ENCODE peak calls at places on chromosome 15, in five cellular contexts. R, X, M, T and O are unnamed samples.

GRCh38 chr15:58551764-58552504 is 120.1 kb downstream of the LIPC start:
- DNase-seq in T (no peak), R (peak), X (no peak), M (peak), O (no peak)

GRCh38 chr15:83446904-83447708 is at the start of gene SH3GL3:
- DNase-seq in M (peak), T (no peak), X (peak), R (peak), O (peak)

GRCh38 chr15:89112341-89112971 is 24.2 kb downstream of the ABHD2 start:
- DNase-seq in T (no peak), R (no peak), M (peak), X (no peak), O (no peak)

GRCh38 chr15:81511160-81511559 is 137.1 kb upstream of the TMC3 start:
- DNase-seq in R (peak), X (no peak), T (no peak), M (peak), O (no peak)

GRCh38 chr15:35479423-35479822 is 66.5 kb downstream of the DPH6 start:
- DNase-seq in M (no peak), X (no peak), R (peak), T (no peak), O (no peak)

GRCh38 chr15:25903024-25903581 is 40.0 kb upstream of the ATP10A start:
- DNase-seq in M (peak), X (no peak), R (peak), T (no peak), O (no peak)

GRCh38 chr15:81052046-81052445 is 51.3 kb downstream of the TLNRD1 start:
- DNase-seq in R (no peak), M (no peak), X (no peak), T (no peak), O (no peak)

GRCh38 chr15:68389936-68390790 is 41.8 kb downstream of the ITGA11 start:
- DNase-seq in X (no peak), T (no peak), M (peak), R (peak), O (no peak)

GRCh38 chr15:35746121-35746520 is 200.2 kb upstream of the DPH6 start:
- DNase-seq in M (peak), T (no peak), X (no peak), R (peak), O (no peak)

GRCh38 chr15:69388259-69388658 is 25.9 kb upstream of the KIF23 start:
- DNase-seq in T (no peak), M (no peak), X (no peak), R (peak), O (no peak)

GRCh38 chr15:70528270-70528706 is 235.1 kb downstream of the UACA start:
- DNase-seq in M (peak), T (peak), X (no peak), R (no peak), O (no peak)

GRCh38 chr15:92941668-92942067 is 41.5 kb downstream of the CHD2 start:
- DNase-seq in M (no peak), T (no peak), R (no peak), X (no peak), O (no peak)

GRCh38 chr15:85757073-85757938 is 37.4 kb downstream of the KLHL25 start:
- DNase-seq in X (no peak), T (no peak), M (no peak), R (no peak), O (no peak)

GRCh38 chr15:51444807-51445206 is 103.4 kb downstream of the GLDN start:
- DNase-seq in M (no peak), R (no peak), X (no peak), T (no peak), O (no peak)

GRCh38 chr15:56619881-56620280 is 113.4 kb downstream of the ZNF280D start:
- DNase-seq in M (no peak), X (no peak), T (no peak), R (no peak), O (no peak)

GRCh38 chr15:25176991-25177954 is 222.5 kb downstream of the SNRPN start:
- DNase-seq in R (no peak), T (no peak), M (no peak), X (peak), O (peak)

GRCh38 chr15:77526582-77527163 is 106.0 kb downstream of the HMG20A start:
- DNase-seq in R (no peak), X (no peak), M (no peak), T (no peak), O (no peak)

GRCh38 chr15:83292317-83292716 is 7.9 kb upstream of the BNC1 start:
- DNase-seq in M (peak), X (no peak), T (no peak), R (peak), O (no peak)

GRCh38 chr15:68658151-68658550 is 79.4 kb downstream of the CORO2B start:
- DNase-seq in R (no peak), M (no peak), X (no peak), T (no peak), O (peak)

GRCh38 chr15:94322141-94322540 is 90.8 kb downstream of the MCTP2 start:
- DNase-seq in R (no peak), M (peak), X (no peak), T (no peak), O (no peak)

GRCh38 chr15:95522533-95522932 is 808.0 kb upstream of the NR2F2 start:
- DNase-seq in T (no peak), X (no peak), M (peak), R (no peak), O (no peak)

GRCh38 chr15:35054380-35054779 is 30.7 kb downstream of the NANOGP8 start:
- DNase-seq in T (no peak), R (peak), X (no peak), M (no peak), O (no peak)

GRCh38 chr15:51846463-51847230 is 17.2 kb downstream of the TMOD3 start:
- DNase-seq in T (no peak), X (no peak), R (peak), M (peak), O (no peak)

GRCh38 chr15:38072507-38073277 is 138.3 kb downstream of the TMCO5A start:
- DNase-seq in X (no peak), T (peak), M (peak), R (peak), O (peak)

GRCh38 chr15:66153549-66154415 is 99.8 kb downstream of the MEGF11 start:
- DNase-seq in R (no peak), M (no peak), X (no peak), T (no peak), O (no peak)

GRCh38 chr15:64485796-64486195 is 25.4 kb downstream of the ZNF609 start:
- DNase-seq in R (no peak), T (no peak), M (no peak), X (no peak), O (no peak)

GRCh38 chr15:78148392-78149067 is 632 bp upstream of the IDH3A start:
- DNase-seq in T (no peak), M (peak), X (no peak), R (no peak), O (no peak)

GRCh38 chr15:71436854-71437253 is 321.6 kb downstream of the THSD4 start:
- DNase-seq in X (no peak), M (no peak), R (no peak), T (no peak), O (no peak)

GRCh38 chr15:39599871-39600270 is 19.0 kb downstream of the THBS1 start:
- DNase-seq in M (peak), T (no peak), R (peak), X (no peak), O (no peak)

GRCh38 chr15:62545392-62546227 is 380.5 kb upstream of the C2CD4B start:
- DNase-seq in X (no peak), M (peak), R (peak), T (no peak), O (no peak)

GRCh38 chr15:62547584-62547983 is 382.5 kb upstream of the C2CD4B start:
- DNase-seq in M (no peak), R (no peak), T (no peak), X (no peak), O (no peak)

GRCh38 chr15:62554164-62554563 is 389.1 kb upstream of the C2CD4B start:
- DNase-seq in R (no peak), M (no peak), X (no peak), T (no peak), O (no peak)

GRCh38 chr15:62544446-62544845 is 379.4 kb upstream of the C2CD4B start:
- DNase-seq in X (no peak), R (no peak), M (no peak), T (no peak), O (no peak)

GRCh38 chr15:62549345-62549970 is 384.4 kb upstream of the C2CD4B start:
- DNase-seq in M (peak), T (no peak), R (peak), X (no peak), O (no peak)
- TF ChIP-seq CTCF in M (peak), T (peak), R (peak), X (no peak), O (peak)

GRCh38 chr15:91072162-91072561 is 27.9 kb upstream of the SV2B start:
- DNase-seq in R (no peak), M (no peak), X (no peak), T (no peak), O (no peak)

GRCh38 chr15:91068436-91068835 is 31.6 kb upstream of the SV2B start:
- DNase-seq in R (peak), X (no peak), T (no peak), M (no peak), O (no peak)

GRCh38 chr15:91067026-91067425 is 33.0 kb upstream of the SV2B start:
- DNase-seq in R (peak), X (no peak), M (peak), T (no peak), O (no peak)

GRCh38 chr15:91070872-91071271 is 29.2 kb upstream of the SV2B start:
- DNase-seq in T (no peak), M (no peak), X (no peak), R (no peak), O (no peak)

DNA sequence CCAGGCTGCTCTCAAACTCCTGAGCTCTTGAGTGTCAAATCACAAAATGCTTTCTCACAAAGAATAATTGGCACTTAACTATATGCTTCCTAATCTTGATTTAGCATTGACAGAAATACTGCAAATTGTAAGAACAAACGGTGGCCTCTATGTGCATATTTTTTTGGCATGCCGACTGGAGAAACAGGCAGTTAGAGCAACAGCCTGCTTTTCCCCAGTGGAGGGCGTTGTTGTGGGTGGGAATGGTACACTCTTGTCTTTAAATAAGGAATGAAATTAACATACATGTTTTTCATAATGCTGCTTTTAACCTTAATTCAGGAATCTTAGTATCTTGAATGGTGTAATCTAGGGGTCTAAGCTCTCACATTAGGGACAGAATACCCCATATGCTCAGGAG is 31.1 kb upstream of the SV2B start:
- DNase-seq in X (no peak), T (no peak), R (no peak), M (no peak), O (no peak)
- TF ChIP-seq CTCF in X (no peak), T (no peak), R (no peak), M (no peak), O (no peak)

DNA sequence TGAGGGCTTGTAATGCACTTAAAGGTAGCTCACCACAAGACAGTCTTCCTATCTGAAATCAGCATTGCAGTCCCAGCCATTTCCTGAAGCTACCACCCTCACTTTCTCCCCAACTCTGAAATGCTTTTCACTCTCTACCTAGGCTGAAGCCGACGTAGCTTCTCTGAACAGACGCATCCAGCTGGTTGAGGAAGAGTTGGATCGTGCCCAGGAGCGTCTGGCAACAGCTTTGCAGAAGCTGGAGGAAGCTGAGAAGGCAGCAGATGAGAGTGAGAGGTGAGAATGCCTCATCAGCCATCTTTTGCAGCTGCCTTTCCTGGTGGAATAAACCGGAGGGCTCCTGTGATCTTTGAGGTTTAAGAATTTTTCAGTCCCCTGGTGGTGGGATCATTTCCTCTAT is 14.3 kb downstream of the TPM1 start:
- DNase-seq in M (peak), R (no peak), T (no peak), X (no peak), O (no peak)
- TF ChIP-seq CTCF in M (no peak), R (no peak), T (no peak), X (no peak), O (no peak)

DNA sequence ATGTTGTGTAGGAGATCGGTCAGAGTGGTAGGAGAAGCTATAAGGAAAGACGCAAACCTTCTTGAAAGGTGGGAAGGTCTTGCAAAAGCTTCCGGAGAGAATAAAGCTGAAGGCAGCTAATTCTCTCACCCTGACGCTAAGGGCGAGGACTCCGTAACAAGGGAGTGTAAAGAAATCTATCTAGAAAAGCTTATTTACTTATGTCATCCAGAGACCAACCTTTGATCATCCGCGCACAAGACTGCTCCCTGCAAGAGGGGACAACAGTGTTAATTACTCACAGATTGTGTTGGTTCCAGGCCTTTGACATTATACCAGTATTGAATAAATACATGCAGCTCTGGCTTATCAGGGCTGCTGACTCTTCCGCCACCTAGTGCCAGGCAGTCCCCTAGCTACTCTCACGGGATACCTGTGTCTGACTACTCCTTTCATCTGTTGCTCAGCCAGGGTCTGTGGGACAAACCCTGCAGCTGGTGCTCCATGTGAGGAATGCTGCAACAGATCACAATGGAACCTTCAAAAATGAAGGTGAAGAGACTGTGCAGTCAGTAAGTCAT is 211.7 kb downstream of the DTWD1 start:
- DNase-seq in T (no peak), R (peak), M (no peak), X (no peak), O (no peak)
- TF ChIP-seq CTCF in T (no peak), R (peak), M (peak), X (no peak), O (no peak)